ENCODE peak calls at places on chromosome 10, in six cellular contexts. One of them, this sample, is unnamed. For H3K27me3, the result is how much of the 10 kb centered on the place peaks cover.

GRCh38 chr10:119575506-119575905 is 21.3 kb downstream of the TIAL1 start:
- DNase-seq in lower lobe of right lung: no peak
- DNase-seq in BE2C: no peak
- DNase-seq in CD8-positive, alpha-beta memory T cell: peak
- DNase-seq in fibroblast of lung: peak
- DNase-seq in GM06990: no peak
- DNase-seq in this sample: no peak

GRCh38 chr10:87585565-87586514 is 73.8 kb upstream of the PAPSS2 start:
- DNase-seq in lower lobe of right lung: no peak
- DNase-seq in BE2C: no peak
- DNase-seq in CD8-positive, alpha-beta memory T cell: no peak
- DNase-seq in fibroblast of lung: no peak
- DNase-seq in GM06990: no peak
- DNase-seq in this sample: no peak

GRCh38 chr10:96984512-96985225 is 152.6 kb downstream of the LCOR start:
- DNase-seq in lower lobe of right lung: no peak
- DNase-seq in BE2C: no peak
- DNase-seq in CD8-positive, alpha-beta memory T cell: no peak
- DNase-seq in fibroblast of lung: no peak
- DNase-seq in GM06990: no peak
- DNase-seq in this sample: no peak

GRCh38 chr10:16606421-16606820 is 84.7 kb upstream of the C1QL3 start:
- DNase-seq in lower lobe of right lung: no peak
- DNase-seq in BE2C: no peak
- DNase-seq in CD8-positive, alpha-beta memory T cell: no peak
- DNase-seq in fibroblast of lung: peak
- DNase-seq in GM06990: no peak
- DNase-seq in this sample: no peak

GRCh38 chr10:88499569-88500470 is 83.3 kb downstream of the RNLS start:
- DNase-seq in lower lobe of right lung: no peak
- DNase-seq in BE2C: no peak
- DNase-seq in CD8-positive, alpha-beta memory T cell: no peak
- DNase-seq in fibroblast of lung: peak
- DNase-seq in GM06990: no peak
- DNase-seq in this sample: peak

GRCh38 chr10:71255817-71256660 is 43.7 kb downstream of the UNC5B start:
- DNase-seq in lower lobe of right lung: no peak
- DNase-seq in BE2C: peak
- DNase-seq in CD8-positive, alpha-beta memory T cell: no peak
- DNase-seq in fibroblast of lung: peak
- DNase-seq in GM06990: no peak
- DNase-seq in this sample: peak

GRCh38 chr10:86940677-86941076 is 16.7 kb downstream of the MMRN2 start:
- DNase-seq in lower lobe of right lung: no peak
- DNase-seq in BE2C: no peak
- DNase-seq in CD8-positive, alpha-beta memory T cell: no peak
- DNase-seq in fibroblast of lung: no peak
- DNase-seq in GM06990: no peak
- DNase-seq in this sample: no peak

GRCh38 chr10:14653271-14654161 is 121.2 kb downstream of the FAM107B start:
- DNase-seq in lower lobe of right lung: no peak
- DNase-seq in BE2C: peak
- DNase-seq in CD8-positive, alpha-beta memory T cell: no peak
- DNase-seq in fibroblast of lung: peak
- DNase-seq in GM06990: no peak
- DNase-seq in this sample: no peak

GRCh38 chr10:77007836-77008235 is 629.8 kb downstream of the KCNMA1 start:
- DNase-seq in lower lobe of right lung: no peak
- DNase-seq in BE2C: peak
- DNase-seq in CD8-positive, alpha-beta memory T cell: no peak
- DNase-seq in fibroblast of lung: no peak
- DNase-seq in GM06990: peak
- DNase-seq in this sample: no peak

GRCh38 chr10:60572511-60573194 is 183.0 kb upstream of the ANK3 start:
- DNase-seq in lower lobe of right lung: no peak
- DNase-seq in BE2C: peak
- DNase-seq in CD8-positive, alpha-beta memory T cell: no peak
- DNase-seq in fibroblast of lung: peak
- DNase-seq in GM06990: no peak
- DNase-seq in this sample: no peak

GRCh38 chr10:28242560-28243204 is 60.2 kb downstream of the MPP7 start:
- DNase-seq in lower lobe of right lung: no peak
- DNase-seq in BE2C: no peak
- DNase-seq in CD8-positive, alpha-beta memory T cell: no peak
- DNase-seq in fibroblast of lung: no peak
- DNase-seq in GM06990: no peak
- DNase-seq in this sample: no peak

GRCh38 chr10:90321132-90321816 is 536.6 kb downstream of the HTR7 start:
- DNase-seq in lower lobe of right lung: no peak
- DNase-seq in BE2C: no peak
- DNase-seq in CD8-positive, alpha-beta memory T cell: no peak
- DNase-seq in fibroblast of lung: peak
- DNase-seq in GM06990: no peak
- DNase-seq in this sample: no peak

GRCh38 chr10:126352446-126352845 is 35.8 kb downstream of the ADAM12 start:
- DNase-seq in lower lobe of right lung: no peak
- DNase-seq in BE2C: no peak
- DNase-seq in CD8-positive, alpha-beta memory T cell: no peak
- DNase-seq in fibroblast of lung: no peak
- DNase-seq in GM06990: no peak
- DNase-seq in this sample: no peak

GRCh38 chr10:82256275-82256674 is 381.3 kb downstream of the NRG3 start:
- DNase-seq in lower lobe of right lung: no peak
- DNase-seq in BE2C: no peak
- DNase-seq in CD8-positive, alpha-beta memory T cell: no peak
- DNase-seq in fibroblast of lung: no peak
- DNase-seq in GM06990: no peak
- DNase-seq in this sample: no peak

GRCh38 chr10:59913547-59914237 is 7.3 kb upstream of the CCDC6 start:
- DNase-seq in lower lobe of right lung: no peak
- DNase-seq in BE2C: no peak
- DNase-seq in CD8-positive, alpha-beta memory T cell: no peak
- DNase-seq in fibroblast of lung: no peak
- DNase-seq in GM06990: no peak
- DNase-seq in this sample: no peak

GRCh38 chr10:23063387-23064287 is 31.7 kb upstream of the MSRB2 start:
- DNase-seq in lower lobe of right lung: no peak
- DNase-seq in BE2C: no peak
- DNase-seq in CD8-positive, alpha-beta memory T cell: no peak
- DNase-seq in fibroblast of lung: peak
- DNase-seq in GM06990: no peak
- DNase-seq in this sample: peak

GRCh38 chr10:16521311-16522016 is at the start of gene C1QL3:
- DNase-seq in lower lobe of right lung: no peak
- DNase-seq in BE2C: no peak
- DNase-seq in CD8-positive, alpha-beta memory T cell: no peak
- DNase-seq in fibroblast of lung: peak
- DNase-seq in GM06990: peak
- DNase-seq in this sample: no peak

GRCh38 chr10:37684765-37685164 is 172.6 kb downstream of the ZNF248 start:
- DNase-seq in lower lobe of right lung: no peak
- DNase-seq in BE2C: no peak
- DNase-seq in CD8-positive, alpha-beta memory T cell: no peak
- DNase-seq in fibroblast of lung: no peak
- DNase-seq in GM06990: no peak
- DNase-seq in this sample: no peak

GRCh38 chr10:35503548-35503947 is 101.6 kb upstream of the GJD4 start:
- DNase-seq in lower lobe of right lung: no peak
- DNase-seq in BE2C: peak
- DNase-seq in CD8-positive, alpha-beta memory T cell: no peak
- DNase-seq in fibroblast of lung: no peak
- DNase-seq in GM06990: no peak
- DNase-seq in this sample: no peak

GRCh38 chr10:92592761-92593552 is at the start of gene KIF11:
- DNase-seq in lower lobe of right lung: peak
- DNase-seq in BE2C: peak
- DNase-seq in CD8-positive, alpha-beta memory T cell: peak
- DNase-seq in fibroblast of lung: peak
- DNase-seq in GM06990: peak
- DNase-seq in this sample: peak

GRCh38 chr10:6953131-6953834 is 373.2 kb upstream of the PRKCQ start:
- DNase-seq in lower lobe of right lung: no peak
- DNase-seq in BE2C: no peak
- DNase-seq in CD8-positive, alpha-beta memory T cell: no peak
- DNase-seq in fibroblast of lung: peak
- DNase-seq in GM06990: no peak
- DNase-seq in this sample: peak

GRCh38 chr10:23194471-23194965 is 2.4 kb downstream of the PTF1A start:
- DNase-seq in lower lobe of right lung: no peak
- DNase-seq in BE2C: no peak
- DNase-seq in CD8-positive, alpha-beta memory T cell: no peak
- DNase-seq in fibroblast of lung: no peak
- DNase-seq in GM06990: no peak
- DNase-seq in this sample: no peak

GRCh38 chr10:23373156-23373555 is 28.6 kb upstream of the C10orf67 start:
- DNase-seq in lower lobe of right lung: no peak
- DNase-seq in BE2C: no peak
- DNase-seq in CD8-positive, alpha-beta memory T cell: no peak
- DNase-seq in fibroblast of lung: no peak
- DNase-seq in GM06990: no peak
- DNase-seq in this sample: no peak

GRCh38 chr10:111872591-111872990 is 311.0 kb downstream of the GPAM start:
- DNase-seq in lower lobe of right lung: no peak
- DNase-seq in BE2C: no peak
- DNase-seq in CD8-positive, alpha-beta memory T cell: no peak
- DNase-seq in fibroblast of lung: no peak
- DNase-seq in GM06990: peak
- DNase-seq in this sample: no peak

GRCh38 chr10:125159486-125159931 is 854 bp downstream of the CTBP2 start:
- DNase-seq in lower lobe of right lung: peak
- DNase-seq in BE2C: no peak
- DNase-seq in CD8-positive, alpha-beta memory T cell: no peak
- DNase-seq in fibroblast of lung: no peak
- DNase-seq in GM06990: no peak
- DNase-seq in this sample: peak

GRCh38 chr10:12699756-12700556 is 301.6 kb downstream of the CCDC3 start:
- DNase-seq in lower lobe of right lung: no peak
- DNase-seq in BE2C: no peak
- DNase-seq in CD8-positive, alpha-beta memory T cell: no peak
- DNase-seq in fibroblast of lung: no peak
- DNase-seq in GM06990: no peak
- DNase-seq in this sample: no peak

GRCh38 chr10:114397651-114398145 is 6.6 kb downstream of the AFAP1L2 start:
- DNase-seq in lower lobe of right lung: no peak
- DNase-seq in BE2C: no peak
- DNase-seq in CD8-positive, alpha-beta memory T cell: no peak
- DNase-seq in fibroblast of lung: peak
- DNase-seq in GM06990: no peak
- DNase-seq in this sample: no peak
- H3K27me3 ChIP-seq in lower lobe of right lung: under half
- H3K27me3 ChIP-seq in BE2C: under half
- H3K27me3 ChIP-seq in CD8-positive, alpha-beta memory T cell: under half
- H3K27me3 ChIP-seq in fibroblast of lung: under half
- H3K27me3 ChIP-seq in GM06990: under half
- H3K27me3 ChIP-seq in this sample: under half

DNA sequence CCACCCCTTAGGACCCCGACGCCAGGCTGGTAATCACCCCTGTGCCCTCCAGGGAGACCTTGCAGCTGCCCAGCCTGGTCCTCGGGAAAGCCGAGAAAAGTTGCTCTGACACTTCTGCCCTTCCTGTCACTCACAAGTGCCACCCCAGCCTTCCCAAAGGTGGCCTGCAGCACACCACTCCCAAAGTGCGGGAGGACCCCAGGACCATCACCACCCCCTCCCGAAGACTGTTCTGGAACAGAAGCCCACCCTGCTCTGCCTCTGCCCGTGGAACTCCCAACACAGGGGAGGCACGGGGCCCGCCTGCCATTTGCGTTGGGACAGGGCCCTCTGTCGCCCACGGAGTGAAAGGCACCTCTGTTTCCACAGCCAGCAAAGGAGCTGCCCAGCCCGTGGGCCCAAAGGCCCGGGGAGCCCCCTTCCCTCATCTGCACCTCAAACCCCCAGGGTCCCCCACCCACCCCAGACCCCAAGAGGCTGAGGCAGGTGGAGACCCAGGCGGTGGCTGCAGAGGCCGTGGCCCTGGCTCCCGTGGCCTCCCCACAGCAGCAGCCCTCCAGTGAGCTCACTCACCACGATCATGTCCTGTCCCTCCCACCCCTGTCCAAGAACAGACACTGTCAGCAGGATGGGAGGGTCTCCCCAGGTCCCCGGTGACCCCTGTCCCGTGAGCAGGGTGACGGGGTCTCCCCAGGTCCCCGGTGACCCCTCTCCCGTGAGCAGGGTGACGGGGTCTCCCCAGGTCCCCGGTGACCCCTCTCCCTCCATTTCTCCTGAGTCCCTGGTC is 47.8 kb upstream of the PPP2R2D start:
- DNase-seq in lower lobe of right lung: no peak
- DNase-seq in BE2C: peak
- DNase-seq in CD8-positive, alpha-beta memory T cell: no peak
- DNase-seq in fibroblast of lung: no peak
- DNase-seq in GM06990: no peak
- DNase-seq in this sample: peak
- H3K27me3 ChIP-seq in lower lobe of right lung: under half
- H3K27me3 ChIP-seq in BE2C: under half
- H3K27me3 ChIP-seq in CD8-positive, alpha-beta memory T cell: under half
- H3K27me3 ChIP-seq in fibroblast of lung: under half
- H3K27me3 ChIP-seq in GM06990: under half
- H3K27me3 ChIP-seq in this sample: under half

GRCh38 chr10:49398000-49398861 is 2.3 kb upstream of the DRGX start:
- DNase-seq in lower lobe of right lung: peak
- DNase-seq in BE2C: no peak
- DNase-seq in CD8-positive, alpha-beta memory T cell: no peak
- DNase-seq in fibroblast of lung: peak
- DNase-seq in GM06990: peak
- DNase-seq in this sample: no peak
- H3K27me3 ChIP-seq in lower lobe of right lung: half or more
- H3K27me3 ChIP-seq in BE2C: half or more
- H3K27me3 ChIP-seq in CD8-positive, alpha-beta memory T cell: half or more
- H3K27me3 ChIP-seq in fibroblast of lung: half or more
- H3K27me3 ChIP-seq in GM06990: under half
- H3K27me3 ChIP-seq in this sample: under half

DNA sequence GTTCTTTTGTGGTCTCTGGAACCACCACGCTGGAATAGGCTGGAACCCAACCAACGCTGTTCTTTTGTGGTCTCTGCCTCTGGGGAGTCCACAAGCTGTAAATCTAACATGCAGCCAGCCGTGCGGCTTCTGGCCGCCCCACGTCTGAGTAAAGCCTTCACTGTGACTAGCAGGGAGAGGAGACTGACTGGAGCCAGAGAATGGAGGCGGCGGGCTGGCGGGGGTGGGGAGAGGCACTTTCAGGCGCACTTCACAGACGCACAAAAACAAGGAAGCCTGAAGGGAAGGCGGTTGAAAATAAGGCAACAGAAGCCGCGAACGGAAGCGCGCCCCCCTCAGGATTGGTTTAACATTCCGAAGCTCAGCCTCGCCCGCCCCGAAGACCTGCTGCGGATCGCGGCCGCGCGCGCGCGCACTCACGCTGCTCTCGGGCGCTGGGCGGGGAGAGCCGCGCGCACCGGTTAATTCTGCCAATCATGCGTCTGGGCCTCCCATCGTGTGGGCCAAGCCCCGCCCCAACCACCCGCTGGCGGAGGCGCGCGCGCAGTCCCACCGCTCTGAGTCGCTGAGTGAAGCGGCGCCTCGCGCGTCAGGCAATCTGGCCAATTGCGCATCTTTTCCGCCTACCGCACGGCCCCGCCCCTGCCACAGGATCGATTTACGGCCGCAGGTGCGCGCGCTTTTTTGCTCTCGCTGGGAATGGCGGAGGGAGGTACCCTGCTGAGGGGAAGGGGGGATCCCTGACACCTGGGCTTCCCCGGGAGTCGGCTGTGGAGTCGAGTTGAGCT is at the start of gene SFR1:
- DNase-seq in lower lobe of right lung: peak
- DNase-seq in BE2C: peak
- DNase-seq in CD8-positive, alpha-beta memory T cell: peak
- DNase-seq in fibroblast of lung: peak
- DNase-seq in GM06990: peak
- DNase-seq in this sample: peak
- H3K27me3 ChIP-seq in lower lobe of right lung: under half
- H3K27me3 ChIP-seq in BE2C: under half
- H3K27me3 ChIP-seq in CD8-positive, alpha-beta memory T cell: under half
- H3K27me3 ChIP-seq in fibroblast of lung: under half
- H3K27me3 ChIP-seq in GM06990: under half
- H3K27me3 ChIP-seq in this sample: under half